ENCODE peak calls at places on chromosome 2, in six cellular contexts. One of them, this sample, is unnamed.

GRCh38 chr2:96152301-96153165 is 7.3 kb upstream of the DUSP2 start:
- DNase-seq in colonic mucosa: no peak
- DNase-seq in OCI-LY7: peak
- DNase-seq in sigmoid colon: peak
- DNase-seq in foreskin fibroblast: no peak
- DNase-seq in HFFc6: no peak
- DNase-seq in this sample: peak

GRCh38 chr2:120952318-120952717 is 216.7 kb downstream of the GLI2 start:
- DNase-seq in OCI-LY7: no peak
- DNase-seq in foreskin fibroblast: peak
- DNase-seq in HFFc6: peak
- DNase-seq in sigmoid colon: no peak
- DNase-seq in colonic mucosa: no peak
- DNase-seq in this sample: no peak

GRCh38 chr2:101777337-101777736 is 79.8 kb downstream of the MAP4K4 start:
- DNase-seq in OCI-LY7: no peak
- DNase-seq in colonic mucosa: no peak
- DNase-seq in foreskin fibroblast: no peak
- DNase-seq in HFFc6: no peak
- DNase-seq in sigmoid colon: no peak
- DNase-seq in this sample: no peak

GRCh38 chr2:228613133-228613532 is 431.6 kb upstream of the SPHKAP start:
- DNase-seq in OCI-LY7: no peak
- DNase-seq in sigmoid colon: no peak
- DNase-seq in foreskin fibroblast: peak
- DNase-seq in colonic mucosa: no peak
- DNase-seq in HFFc6: peak
- DNase-seq in this sample: no peak

GRCh38 chr2:127585270-127585807 is 49.9 kb downstream of the MYO7B start:
- DNase-seq in OCI-LY7: no peak
- DNase-seq in HFFc6: no peak
- DNase-seq in foreskin fibroblast: no peak
- DNase-seq in colonic mucosa: no peak
- DNase-seq in sigmoid colon: no peak
- DNase-seq in this sample: no peak

GRCh38 chr2:75464348-75464946 is 96.3 kb downstream of the EVA1A start:
- DNase-seq in OCI-LY7: peak
- DNase-seq in foreskin fibroblast: peak
- DNase-seq in HFFc6: peak
- DNase-seq in colonic mucosa: no peak
- DNase-seq in sigmoid colon: no peak
- DNase-seq in this sample: no peak

GRCh38 chr2:29065479-29065847 is 8.9 kb downstream of the PCARE start:
- DNase-seq in colonic mucosa: no peak
- DNase-seq in sigmoid colon: no peak
- DNase-seq in OCI-LY7: no peak
- DNase-seq in HFFc6: no peak
- DNase-seq in foreskin fibroblast: no peak
- DNase-seq in this sample: no peak

GRCh38 chr2:109171444-109172334 is 42.7 kb downstream of the SH3RF3 start:
- DNase-seq in OCI-LY7: no peak
- DNase-seq in sigmoid colon: peak
- DNase-seq in colonic mucosa: peak
- DNase-seq in HFFc6: peak
- DNase-seq in foreskin fibroblast: peak
- DNase-seq in this sample: peak

GRCh38 chr2:46591562-46591961 is 112.2 kb downstream of the TMEM247 start:
- DNase-seq in sigmoid colon: no peak
- DNase-seq in colonic mucosa: no peak
- DNase-seq in OCI-LY7: no peak
- DNase-seq in foreskin fibroblast: no peak
- DNase-seq in HFFc6: no peak
- DNase-seq in this sample: no peak

GRCh38 chr2:30147196-30147714 is 448 bp downstream of the YPEL5 start:
- DNase-seq in HFFc6: no peak
- DNase-seq in foreskin fibroblast: no peak
- DNase-seq in sigmoid colon: no peak
- DNase-seq in colonic mucosa: no peak
- DNase-seq in OCI-LY7: no peak
- DNase-seq in this sample: no peak

GRCh38 chr2:130834091-130834922 is 2.4 kb upstream of the ARHGEF4 start:
- DNase-seq in OCI-LY7: peak
- DNase-seq in sigmoid colon: peak
- DNase-seq in HFFc6: no peak
- DNase-seq in foreskin fibroblast: no peak
- DNase-seq in colonic mucosa: no peak
- DNase-seq in this sample: no peak

GRCh38 chr2:96907405-96908041 is 37.6 kb upstream of the SEMA4C start:
- DNase-seq in foreskin fibroblast: peak
- DNase-seq in colonic mucosa: peak
- DNase-seq in OCI-LY7: no peak
- DNase-seq in sigmoid colon: peak
- DNase-seq in HFFc6: peak
- DNase-seq in this sample: peak

GRCh38 chr2:96864343-96865091 is 5.4 kb downstream of the SEMA4C start:
- DNase-seq in foreskin fibroblast: no peak
- DNase-seq in HFFc6: no peak
- DNase-seq in sigmoid colon: peak
- DNase-seq in colonic mucosa: no peak
- DNase-seq in OCI-LY7: no peak
- DNase-seq in this sample: no peak

GRCh38 chr2:139366659-139367058 is 586.5 kb upstream of the NXPH2 start:
- DNase-seq in HFFc6: no peak
- DNase-seq in OCI-LY7: no peak
- DNase-seq in sigmoid colon: no peak
- DNase-seq in foreskin fibroblast: no peak
- DNase-seq in colonic mucosa: no peak
- DNase-seq in this sample: no peak

GRCh38 chr2:98167916-98168315 is 80.9 kb downstream of the VWA3B start:
- DNase-seq in colonic mucosa: no peak
- DNase-seq in foreskin fibroblast: no peak
- DNase-seq in OCI-LY7: no peak
- DNase-seq in HFFc6: no peak
- DNase-seq in sigmoid colon: no peak
- DNase-seq in this sample: no peak

GRCh38 chr2:107804608-107805498 is 21.8 kb upstream of the RGPD4 start:
- DNase-seq in OCI-LY7: no peak
- DNase-seq in sigmoid colon: no peak
- DNase-seq in HFFc6: no peak
- DNase-seq in foreskin fibroblast: no peak
- DNase-seq in colonic mucosa: no peak
- DNase-seq in this sample: no peak

GRCh38 chr2:191171708-191172355 is 21.0 kb upstream of the STAT4 start:
- DNase-seq in colonic mucosa: no peak
- DNase-seq in OCI-LY7: no peak
- DNase-seq in HFFc6: peak
- DNase-seq in sigmoid colon: no peak
- DNase-seq in foreskin fibroblast: peak
- DNase-seq in this sample: no peak

GRCh38 chr2:85347554-85347953 is 6.8 kb downstream of the RETSAT start:
- DNase-seq in OCI-LY7: no peak
- DNase-seq in colonic mucosa: no peak
- DNase-seq in sigmoid colon: no peak
- DNase-seq in HFFc6: no peak
- DNase-seq in foreskin fibroblast: no peak
- DNase-seq in this sample: no peak

GRCh38 chr2:74239346-74239745 is 40.9 kb downstream of the MTHFD2 start:
- DNase-seq in OCI-LY7: no peak
- DNase-seq in colonic mucosa: no peak
- DNase-seq in HFFc6: no peak
- DNase-seq in sigmoid colon: peak
- DNase-seq in foreskin fibroblast: no peak
- DNase-seq in this sample: no peak

GRCh38 chr2:241153616-241154015 is 3.3 kb downstream of the PPP1R7 start:
- DNase-seq in foreskin fibroblast: no peak
- DNase-seq in colonic mucosa: no peak
- DNase-seq in HFFc6: peak
- DNase-seq in sigmoid colon: no peak
- DNase-seq in OCI-LY7: no peak
- DNase-seq in this sample: no peak

GRCh38 chr2:186533717-186534116 is 47.7 kb downstream of the ZC3H15 start:
- DNase-seq in sigmoid colon: no peak
- DNase-seq in OCI-LY7: no peak
- DNase-seq in HFFc6: no peak
- DNase-seq in foreskin fibroblast: no peak
- DNase-seq in colonic mucosa: no peak
- DNase-seq in this sample: no peak

GRCh38 chr2:46814562-46814961 is 101.0 kb downstream of the MCFD2 start:
- DNase-seq in OCI-LY7: no peak
- DNase-seq in foreskin fibroblast: no peak
- DNase-seq in colonic mucosa: no peak
- DNase-seq in HFFc6: no peak
- DNase-seq in sigmoid colon: no peak
- DNase-seq in this sample: no peak

GRCh38 chr2:61065706-61066688 is at the start of gene SANBR:
- DNase-seq in OCI-LY7: peak
- DNase-seq in colonic mucosa: peak
- DNase-seq in HFFc6: peak
- DNase-seq in foreskin fibroblast: peak
- DNase-seq in sigmoid colon: peak
- DNase-seq in this sample: peak

GRCh38 chr2:63849381-63850203 is 7.9 kb downstream of the UGP2 start:
- DNase-seq in colonic mucosa: no peak
- DNase-seq in OCI-LY7: no peak
- DNase-seq in HFFc6: peak
- DNase-seq in foreskin fibroblast: no peak
- DNase-seq in sigmoid colon: no peak
- DNase-seq in this sample: no peak

GRCh38 chr2:202036601-202037037 is 3.0 kb downstream of the FZD7 start:
- DNase-seq in colonic mucosa: no peak
- DNase-seq in sigmoid colon: peak
- DNase-seq in foreskin fibroblast: peak
- DNase-seq in OCI-LY7: no peak
- DNase-seq in HFFc6: no peak
- DNase-seq in this sample: no peak

GRCh38 chr2:9315280-9315847 is 108.0 kb downstream of the ITGB1BP1 start:
- DNase-seq in HFFc6: no peak
- DNase-seq in OCI-LY7: no peak
- DNase-seq in foreskin fibroblast: no peak
- DNase-seq in sigmoid colon: no peak
- DNase-seq in colonic mucosa: no peak
- DNase-seq in this sample: no peak

GRCh38 chr2:397561-398325 is 109.9 kb upstream of the ALKAL2 start:
- DNase-seq in OCI-LY7: no peak
- DNase-seq in HFFc6: no peak
- DNase-seq in colonic mucosa: no peak
- DNase-seq in sigmoid colon: no peak
- DNase-seq in foreskin fibroblast: no peak
- DNase-seq in this sample: no peak

DNA sequence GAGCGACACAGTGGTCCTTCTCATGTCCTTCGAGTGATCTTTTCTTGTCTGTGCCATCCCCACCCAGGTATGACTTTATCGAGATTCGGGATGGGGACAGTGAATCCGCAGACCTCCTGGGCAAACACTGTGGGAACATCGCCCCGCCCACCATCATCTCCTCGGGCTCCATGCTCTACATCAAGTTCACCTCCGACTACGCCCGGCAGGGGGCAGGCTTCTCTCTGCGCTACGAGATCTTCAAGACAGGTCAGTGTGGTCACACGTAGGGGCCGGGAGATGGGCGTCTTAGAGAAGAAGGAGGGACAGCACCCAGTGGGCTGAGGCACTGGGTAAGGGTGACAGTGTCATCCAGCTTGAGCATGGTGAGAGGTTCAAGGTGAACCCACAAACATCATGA is 33.8 kb downstream of the NRP2 start:
- DNase-seq in foreskin fibroblast: no peak
- DNase-seq in colonic mucosa: peak
- DNase-seq in OCI-LY7: no peak
- DNase-seq in HFFc6: no peak
- DNase-seq in sigmoid colon: no peak
- DNase-seq in this sample: peak
- TF ChIP-seq CTCF in foreskin fibroblast: no peak
- TF ChIP-seq CTCF in colonic mucosa: no peak
- TF ChIP-seq CTCF in OCI-LY7: no peak
- TF ChIP-seq CTCF in HFFc6: peak
- TF ChIP-seq CTCF in sigmoid colon: peak
- TF ChIP-seq CTCF in this sample: peak

GRCh38 chr2:230614040-230614439 is 98.6 kb upstream of the CAB39 start:
- DNase-seq in OCI-LY7: no peak
- DNase-seq in foreskin fibroblast: no peak
- DNase-seq in colonic mucosa: no peak
- DNase-seq in HFFc6: no peak
- DNase-seq in sigmoid colon: no peak
- DNase-seq in this sample: no peak

GRCh38 chr2:230619471-230619870 is 93.2 kb upstream of the CAB39 start:
- DNase-seq in foreskin fibroblast: no peak
- DNase-seq in colonic mucosa: no peak
- DNase-seq in HFFc6: no peak
- DNase-seq in sigmoid colon: no peak
- DNase-seq in OCI-LY7: no peak
- DNase-seq in this sample: no peak

GRCh38 chr2:230614913-230615332 is 97.7 kb upstream of the CAB39 start:
- DNase-seq in colonic mucosa: no peak
- DNase-seq in foreskin fibroblast: no peak
- DNase-seq in OCI-LY7: peak
- DNase-seq in HFFc6: no peak
- DNase-seq in sigmoid colon: no peak
- DNase-seq in this sample: peak
- TF ChIP-seq CTCF in colonic mucosa: no peak
- TF ChIP-seq CTCF in foreskin fibroblast: no peak
- TF ChIP-seq CTCF in OCI-LY7: peak
- TF ChIP-seq CTCF in HFFc6: no peak
- TF ChIP-seq CTCF in sigmoid colon: no peak
- TF ChIP-seq CTCF in this sample: no peak

GRCh38 chr2:23346029-23346428 is 39.0 kb upstream of the KLHL29 start:
- DNase-seq in OCI-LY7: no peak
- DNase-seq in HFFc6: no peak
- DNase-seq in colonic mucosa: no peak
- DNase-seq in sigmoid colon: no peak
- DNase-seq in foreskin fibroblast: no peak
- DNase-seq in this sample: no peak
- TF ChIP-seq CTCF in OCI-LY7: no peak
- TF ChIP-seq CTCF in HFFc6: no peak
- TF ChIP-seq CTCF in colonic mucosa: no peak
- TF ChIP-seq CTCF in sigmoid colon: no peak
- TF ChIP-seq CTCF in foreskin fibroblast: no peak
- TF ChIP-seq CTCF in this sample: no peak

GRCh38 chr2:69141081-69141480 is 128.1 kb downstream of the ANTXR1 start:
- DNase-seq in foreskin fibroblast: no peak
- DNase-seq in HFFc6: no peak
- DNase-seq in colonic mucosa: no peak
- DNase-seq in OCI-LY7: no peak
- DNase-seq in sigmoid colon: no peak
- DNase-seq in this sample: no peak

GRCh38 chr2:69134546-69134945 is 121.6 kb downstream of the ANTXR1 start:
- DNase-seq in sigmoid colon: no peak
- DNase-seq in colonic mucosa: no peak
- DNase-seq in HFFc6: no peak
- DNase-seq in OCI-LY7: no peak
- DNase-seq in foreskin fibroblast: peak
- DNase-seq in this sample: no peak

GRCh38 chr2:69138247-69138754 is 125.3 kb downstream of the ANTXR1 start:
- DNase-seq in colonic mucosa: no peak
- DNase-seq in OCI-LY7: no peak
- DNase-seq in HFFc6: peak
- DNase-seq in sigmoid colon: no peak
- DNase-seq in foreskin fibroblast: peak
- DNase-seq in this sample: no peak

GRCh38 chr2:69139778-69140177 is 126.8 kb downstream of the ANTXR1 start:
- DNase-seq in OCI-LY7: no peak
- DNase-seq in foreskin fibroblast: peak
- DNase-seq in sigmoid colon: no peak
- DNase-seq in HFFc6: no peak
- DNase-seq in colonic mucosa: no peak
- DNase-seq in this sample: no peak

GRCh38 chr2:69138793-69139510 is 126.0 kb downstream of the ANTXR1 start:
- DNase-seq in OCI-LY7: no peak
- DNase-seq in colonic mucosa: peak
- DNase-seq in foreskin fibroblast: peak
- DNase-seq in sigmoid colon: peak
- DNase-seq in HFFc6: peak
- DNase-seq in this sample: peak
- TF ChIP-seq CTCF in OCI-LY7: no peak
- TF ChIP-seq CTCF in colonic mucosa: no peak
- TF ChIP-seq CTCF in foreskin fibroblast: no peak
- TF ChIP-seq CTCF in sigmoid colon: no peak
- TF ChIP-seq CTCF in HFFc6: no peak
- TF ChIP-seq CTCF in this sample: no peak